ENCODE peak calls at places on chromosome 10, in four cellular contexts. T, V, H and Q are unnamed samples.

GRCh38 chr10:11165591-11166543 is 148.2 kb downstream of the CELF2 start:
- DNase-seq in T (peak; percentile 71), V (peak; percentile 66), H (peak; percentile 81), Q (peak; percentile 73)

GRCh38 chr10:118311505-118311904 is 30.6 kb downstream of the FAM204A start:
- DNase-seq in T (no peak), V (no peak), H (no peak), Q (no peak)

GRCh38 chr10:78865931-78866717 is 202.6 kb upstream of the ZMIZ1 start:
- DNase-seq in T (no peak), V (no peak), H (no peak), Q (no peak)

GRCh38 chr10:77773631-77774426 is 136.2 kb upstream of the KCNMA1 start:
- DNase-seq in T (no peak), V (no peak), H (no peak), Q (no peak)

GRCh38 chr10:17659328-17659727 is 15.4 kb downstream of the STAM start:
- DNase-seq in T (no peak), V (no peak), H (no peak), Q (no peak)

GRCh38 chr10:132151951-132152505 is 34.7 kb upstream of the DPYSL4 start:
- DNase-seq in T (no peak), V (peak; percentile 5), H (no peak), Q (peak; percentile 33)

GRCh38 chr10:78639629-78640028 is 429.1 kb upstream of the ZMIZ1 start:
- DNase-seq in T (no peak), V (no peak), H (no peak), Q (no peak)

GRCh38 chr10:124614003-124614659 is 130.0 kb downstream of the FAM53B start:
- DNase-seq in T (no peak), V (no peak), H (peak; percentile 75), Q (no peak)

GRCh38 chr10:99775850-99776249 is 6.6 kb upstream of the ABCC2 start:
- DNase-seq in T (no peak), V (no peak), H (no peak), Q (no peak)

GRCh38 chr10:15545884-15546283 is 173.8 kb downstream of the ITGA8 start:
- DNase-seq in T (no peak), V (no peak), H (no peak), Q (no peak)

GRCh38 chr10:32349199-32349585 is 2.2 kb upstream of the EPC1 start:
- DNase-seq in T (no peak), V (no peak), H (no peak), Q (no peak)

GRCh38 chr10:104501864-104502579 is 139.1 kb upstream of the SORCS3 start:
- DNase-seq in T (no peak), V (no peak), H (no peak), Q (no peak)

GRCh38 chr10:104510644-104511043 is 130.4 kb upstream of the SORCS3 start:
- DNase-seq in T (no peak), V (no peak), H (no peak), Q (no peak)

GRCh38 chr10:104501449-104501848 is 139.6 kb upstream of the SORCS3 start:
- DNase-seq in T (no peak), V (no peak), H (no peak), Q (no peak)

GRCh38 chr10:104502907-104503306 is 138.2 kb upstream of the SORCS3 start:
- DNase-seq in T (no peak), V (no peak), H (no peak), Q (no peak)

GRCh38 chr10:104505521-104506041 is 135.5 kb upstream of the SORCS3 start:
- DNase-seq in T (no peak), V (no peak), H (no peak), Q (no peak)
- TF ChIP-seq CTCF in T (no peak), V (no peak), H (no peak), Q (no peak)

DNA sequence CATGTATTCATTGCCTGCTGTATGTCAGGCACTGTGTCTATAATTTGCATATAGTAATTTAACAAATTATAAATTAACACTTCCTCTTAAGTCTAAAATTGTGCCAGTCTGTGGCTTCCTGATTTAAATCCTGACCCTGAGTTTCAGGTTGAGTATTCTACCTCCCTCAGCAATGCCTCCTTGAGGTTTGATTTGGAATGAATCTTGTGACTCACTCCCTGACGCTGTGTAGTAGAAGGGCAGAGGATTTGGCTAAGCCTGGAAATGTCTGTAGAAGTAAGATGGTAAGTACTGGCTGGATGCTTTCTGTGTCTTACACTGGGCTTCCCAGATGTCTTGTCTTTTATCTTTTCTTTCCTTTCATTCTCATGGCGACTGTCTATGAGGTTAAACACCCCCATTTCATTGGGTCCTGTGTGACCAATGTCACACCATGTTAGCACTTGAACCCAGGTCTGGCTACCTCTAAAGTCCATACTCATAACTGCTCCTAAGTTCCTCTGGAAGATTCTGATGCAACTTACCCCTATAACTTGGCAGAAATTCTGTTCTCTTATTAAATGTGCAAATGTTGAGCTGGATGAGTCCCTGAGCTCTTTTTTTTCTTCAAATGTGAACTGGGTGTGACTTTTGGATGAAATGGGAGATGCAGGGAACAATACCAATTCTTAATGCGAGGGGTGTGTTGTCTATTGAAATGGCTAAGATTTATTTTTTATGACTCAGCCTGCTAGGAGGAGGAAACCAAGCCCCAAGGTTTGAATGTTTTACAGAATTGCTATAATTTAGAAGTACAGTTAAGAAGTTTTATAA is 48.5 kb downstream of the PLCE1 start:
- DNase-seq in T (no peak), V (no peak), H (no peak), Q (no peak)
- TF ChIP-seq CTCF in T (no peak), V (no peak), H (no peak), Q (no peak)

GRCh38 chr10:102713814-102714620 is at the start of gene ARL3:
- DNase-seq in T (peak; percentile 94), V (peak; percentile 98), H (peak; percentile 99), Q (peak; percentile 93)
- TF ChIP-seq CTCF in T (peak; percentile 65), V (peak; percentile 25), H (no peak), Q (peak; percentile 73)

DNA sequence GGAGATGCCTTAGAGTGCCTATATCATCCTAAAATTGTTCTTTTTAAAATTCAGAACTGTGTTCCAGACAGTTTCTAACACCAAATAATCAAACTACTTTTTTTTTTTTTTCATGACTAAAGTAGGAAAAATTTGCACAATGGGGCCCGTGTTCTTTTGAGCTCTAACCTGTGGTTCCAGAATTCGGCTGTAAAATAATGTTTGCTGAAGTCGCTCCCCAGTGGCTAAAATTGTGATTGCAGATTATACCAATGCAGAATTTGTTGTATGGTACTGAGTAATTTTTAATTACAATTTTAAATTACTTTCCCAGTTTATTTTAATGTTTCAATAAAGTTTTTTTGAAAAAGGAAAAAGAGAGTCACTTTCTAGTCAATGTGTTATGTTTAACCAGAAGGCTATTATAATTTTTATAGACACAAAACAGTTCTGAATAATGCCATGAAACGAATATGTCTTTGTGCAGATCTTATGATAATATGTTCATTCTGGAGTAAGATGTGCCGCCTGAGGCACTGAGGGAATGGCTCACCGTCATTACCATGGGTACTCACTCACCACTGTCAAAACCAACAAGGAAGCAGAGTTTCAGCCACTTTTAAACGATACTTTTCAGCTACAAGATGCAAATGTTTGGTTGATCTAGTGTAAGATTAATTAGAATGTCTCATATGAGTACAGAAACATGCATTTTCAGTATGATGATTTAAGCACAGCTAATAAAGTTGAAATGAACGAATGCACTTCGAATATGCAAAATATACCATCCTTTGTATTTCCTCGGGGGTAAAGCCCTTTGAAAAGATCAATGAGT is 173.6 kb downstream of the PRKCQ start:
- DNase-seq in T (no peak), V (no peak), H (peak; percentile 52), Q (no peak)
- TF ChIP-seq CTCF in T (peak; percentile 66), V (no peak), H (no peak), Q (peak; percentile 61)

DNA sequence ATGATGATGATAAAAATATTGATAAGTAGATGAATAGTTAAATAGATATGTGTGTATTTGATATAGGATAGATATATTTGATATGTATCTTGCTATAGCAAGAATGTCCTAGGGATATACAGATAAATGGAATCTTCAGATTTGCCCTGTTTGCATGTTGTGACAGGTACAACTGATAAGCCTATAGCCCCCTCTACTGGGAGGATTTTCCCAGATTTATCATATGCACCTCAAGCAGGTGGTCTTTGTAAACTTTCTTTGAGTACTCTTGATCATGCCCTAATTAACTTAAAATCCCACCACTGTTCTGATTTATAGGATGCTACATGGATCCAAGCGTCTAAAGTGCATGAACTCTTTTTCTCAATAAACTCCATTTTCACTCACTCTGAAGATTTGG is 1050.7 kb downstream of the SORCS3 start:
- DNase-seq in T (no peak), V (peak; percentile 11), H (no peak), Q (no peak)
- TF ChIP-seq CTCF in T (no peak), V (peak; percentile 64), H (no peak), Q (no peak)

GRCh38 chr10:121976607-121977006 is 1.6 kb upstream of the NSMCE4A start:
- DNase-seq in T (no peak), V (no peak), H (no peak), Q (no peak)
- TF ChIP-seq CTCF in T (no peak), V (no peak), H (no peak), Q (no peak)

GRCh38 chr10:1372212-1372611 is 316.0 kb downstream of the WDR37 start:
- DNase-seq in T (no peak), V (no peak), H (no peak), Q (no peak)
- TF ChIP-seq CTCF in T (no peak), V (peak; percentile 33), H (no peak), Q (no peak)

GRCh38 chr10:289581-289980 is 154.3 kb downstream of the ZMYND11 start:
- DNase-seq in T (no peak), V (no peak), H (no peak), Q (no peak)

GRCh38 chr10:290026-290725 is 154.9 kb downstream of the ZMYND11 start:
- DNase-seq in T (no peak), V (no peak), H (no peak), Q (no peak)

GRCh38 chr10:288605-289200 is 153.4 kb downstream of the ZMYND11 start:
- DNase-seq in T (no peak), V (no peak), H (no peak), Q (no peak)

GRCh38 chr10:287029-287428 is 151.8 kb downstream of the ZMYND11 start:
- DNase-seq in T (no peak), V (no peak), H (no peak), Q (no peak)

GRCh38 chr10:287814-288213 is 152.6 kb downstream of the ZMYND11 start:
- DNase-seq in T (no peak), V (peak; percentile 49), H (no peak), Q (no peak)
- TF ChIP-seq CTCF in T (no peak), V (peak; percentile 21), H (no peak), Q (no peak)

GRCh38 chr10:100934084-100934659 is 21.4 kb downstream of the SLF2 start:
- DNase-seq in T (no peak), V (no peak), H (peak; percentile 23), Q (no peak)
- TF ChIP-seq CTCF in T (peak; percentile 49), V (peak; percentile 39), H (peak; percentile 47), Q (peak; percentile 60)

GRCh38 chr10:75486591-75486990 is 55.2 kb downstream of the LRMDA start:
- DNase-seq in T (no peak), V (no peak), H (no peak), Q (no peak)
- TF ChIP-seq CTCF in T (no peak), V (no peak), H (no peak), Q (no peak)